ENCODE peak calls at places on chromosome 15, in nine cellular contexts. L, M, F, B, K, N, A, U and O are unnamed samples.

GRCh38 chr15:20340331-20340811 is 201.2 kb downstream of the GOLGA6L6 start:
- DNase-seq in B (peak), A (no peak), U (peak), N (no peak), M (peak), L (no peak), K (peak), F (peak), O (no peak)

GRCh38 chr15:98776607-98777281 is 128.4 kb downstream of the IGF1R start:
- DNase-seq in L (no peak), N (peak), F (peak), U (peak), B (no peak), A (peak), M (peak), K (peak), O (no peak)

GRCh38 chr15:85770014-85770721 is 24.6 kb downstream of the KLHL25 start:
- DNase-seq in U (no peak), K (no peak), B (no peak), N (no peak), F (no peak), M (no peak), L (no peak), A (no peak), O (peak)

GRCh38 chr15:85335193-85335939 is 45.0 kb upstream of the AKAP13 start:
- DNase-seq in K (no peak), M (no peak), L (no peak), U (no peak), A (peak), F (no peak), B (no peak), N (no peak), O (no peak)

GRCh38 chr15:39115379-39116057 is 465.4 kb upstream of the THBS1 start:
- DNase-seq in L (no peak), F (no peak), M (no peak), K (no peak), A (no peak), N (no peak), B (no peak), U (no peak), O (peak)

GRCh38 chr15:30943654-30944335 is 40.1 kb downstream of the FAN1 start:
- DNase-seq in M (no peak), F (no peak), K (no peak), N (no peak), U (no peak), B (no peak), L (no peak), A (no peak), O (no peak)

GRCh38 chr15:77243716-77244401 is 172.9 kb upstream of the TSPAN3 start:
- DNase-seq in F (no peak), L (no peak), N (no peak), U (no peak), M (no peak), K (no peak), B (no peak), A (no peak), O (no peak)

GRCh38 chr15:34976073-34976472 is 6.5 kb upstream of the AQR start:
- DNase-seq in L (no peak), M (no peak), U (no peak), K (no peak), F (no peak), A (no peak), N (no peak), B (no peak), O (no peak)

GRCh38 chr15:85545185-85545584 is 164.8 kb downstream of the AKAP13 start:
- DNase-seq in F (no peak), A (peak), L (no peak), U (peak), N (peak), B (no peak), K (no peak), M (no peak), O (no peak)

GRCh38 chr15:62770111-62770660 is 272.4 kb upstream of the TPM1 start:
- DNase-seq in B (no peak), F (no peak), A (no peak), U (peak), M (no peak), N (no peak), L (no peak), K (no peak), O (no peak)

GRCh38 chr15:81948751-81949150 is 97.1 kb downstream of the MEX3B start:
- DNase-seq in F (no peak), K (no peak), M (no peak), B (no peak), L (no peak), N (no peak), U (peak), A (no peak), O (no peak)

GRCh38 chr15:87609474-87609873 is 647.1 kb downstream of the NTRK3 start:
- DNase-seq in K (no peak), L (no peak), A (peak), N (no peak), M (no peak), F (no peak), U (peak), B (no peak), O (peak)

GRCh38 chr15:35545825-35546580 is at the start of gene DPH6:
- DNase-seq in F (peak), N (peak), K (peak), M (peak), L (peak), U (peak), A (peak), B (peak), O (peak)

GRCh38 chr15:92083190-92083589 is 229.7 kb downstream of the SLCO3A1 start:
- DNase-seq in L (no peak), U (no peak), K (no peak), M (no peak), F (no peak), N (no peak), A (no peak), B (no peak), O (no peak)

GRCh38 chr15:101049282-101049681 is 130.1 kb downstream of the LRRK1 start:
- DNase-seq in M (no peak), A (no peak), N (no peak), U (no peak), L (no peak), B (peak), K (no peak), F (no peak), O (no peak)

GRCh38 chr15:87976552-87976951 is 280.0 kb downstream of the NTRK3 start:
- DNase-seq in K (no peak), B (no peak), M (no peak), N (no peak), A (no peak), U (no peak), L (no peak), F (no peak), O (no peak)

GRCh38 chr15:60374628-60375081 is 23.1 kb downstream of the ANXA2 start:
- DNase-seq in A (peak), K (peak), M (no peak), F (no peak), L (peak), U (peak), N (peak), B (peak), O (peak)

GRCh38 chr15:95872366-95872771 is 458.1 kb upstream of the NR2F2 start:
- DNase-seq in A (peak), M (no peak), K (no peak), U (peak), L (no peak), B (no peak), F (no peak), N (no peak), O (peak)

GRCh38 chr15:89893027-89893426 is 767 bp downstream of the AP3S2 start:
- DNase-seq in A (peak), B (no peak), K (no peak), F (no peak), U (peak), L (no peak), M (no peak), N (no peak), O (no peak)

GRCh38 chr15:99105516-99106341 is 849 bp downstream of the SYNM start:
- DNase-seq in M (no peak), F (peak), N (no peak), U (peak), L (peak), K (peak), A (peak), B (peak), O (peak)

GRCh38 chr15:98648654-98649537 is 557 bp downstream of the IGF1R start:
- DNase-seq in K (peak), A (peak), F (peak), N (peak), U (peak), M (peak), L (no peak), B (no peak), O (no peak)

GRCh38 chr15:44489464-44489863 is 47.5 kb upstream of the EIF3J start:
- DNase-seq in U (peak), A (peak), F (no peak), M (no peak), B (no peak), N (no peak), K (no peak), L (no peak), O (peak)

GRCh38 chr15:73691398-73691797 is 7.2 kb downstream of the CD276 start:
- DNase-seq in B (peak), U (peak), M (peak), K (peak), L (no peak), N (peak), A (peak), F (peak), O (peak)

GRCh38 chr15:79050977-79051376 is 39.6 kb downstream of the RASGRF1 start:
- DNase-seq in N (no peak), M (no peak), F (no peak), A (no peak), B (no peak), L (no peak), U (no peak), K (no peak), O (no peak)

GRCh38 chr15:89818287-89818686 is 3.6 kb upstream of the ANPEP start:
- DNase-seq in M (no peak), K (no peak), L (no peak), B (no peak), U (no peak), A (no peak), F (no peak), N (no peak), O (no peak)

GRCh38 chr15:39266882-39267281 is 314.0 kb upstream of the THBS1 start:
- DNase-seq in L (no peak), N (no peak), F (no peak), A (no peak), B (no peak), K (no peak), M (no peak), U (no peak), O (no peak)

GRCh38 chr15:47587938-47588817 is 129.1 kb upstream of the SEMA6D start:
- DNase-seq in L (no peak), M (no peak), B (no peak), N (no peak), A (peak), U (no peak), K (no peak), F (no peak), O (no peak)

GRCh38 chr15:84973492-84974460 is 7.9 kb upstream of the PDE8A start:
- DNase-seq in B (no peak), L (no peak), M (no peak), N (no peak), A (peak), F (no peak), U (peak), K (no peak), O (no peak)

GRCh38 chr15:99137111-99137546 is 32.2 kb downstream of the SYNM start:
- DNase-seq in B (peak), U (no peak), N (no peak), A (no peak), K (no peak), M (no peak), L (no peak), F (no peak), O (no peak)

GRCh38 chr15:80095511-80095910 is 36.0 kb downstream of the ZFAND6 start:
- DNase-seq in M (no peak), A (no peak), F (no peak), L (no peak), K (no peak), B (no peak), N (no peak), U (no peak), O (no peak)

GRCh38 chr15:46344115-46344749 is 709.4 kb downstream of the SQOR start:
- DNase-seq in B (no peak), K (no peak), F (no peak), A (no peak), L (no peak), U (no peak), N (no peak), M (no peak), O (peak)

GRCh38 chr15:34336947-34337556 is 529 bp downstream of the SLC12A6 start:
- DNase-seq in F (no peak), A (no peak), M (no peak), K (no peak), B (no peak), U (no peak), N (no peak), L (no peak), O (no peak)

GRCh38 chr15:25250906-25251622 is 187.8 kb downstream of the UBE3A start:
- DNase-seq in U (no peak), L (no peak), N (no peak), B (peak), F (no peak), M (no peak), A (no peak), K (peak), O (no peak)

GRCh38 chr15:53384417-53384816 is 375.0 kb downstream of the WDR72 start:
- DNase-seq in A (no peak), N (no peak), K (no peak), B (peak), F (no peak), M (no peak), U (no peak), L (no peak), O (no peak)

GRCh38 chr15:83694538-83694937 is 40.6 kb downstream of the ADAMTSL3 start:
- DNase-seq in F (no peak), N (no peak), L (no peak), U (no peak), B (no peak), K (no peak), A (peak), M (no peak), O (no peak)

GRCh38 chr15:50824507-50824906 is 59.0 kb upstream of the SPPL2A start:
- DNase-seq in F (no peak), U (no peak), L (no peak), N (no peak), A (no peak), B (no peak), M (no peak), K (no peak), O (no peak)

GRCh38 chr15:56672721-56673120 is 60.6 kb downstream of the ZNF280D start:
- DNase-seq in F (no peak), L (no peak), A (peak), N (no peak), M (no peak), K (no peak), B (no peak), U (peak), O (no peak)

DNA sequence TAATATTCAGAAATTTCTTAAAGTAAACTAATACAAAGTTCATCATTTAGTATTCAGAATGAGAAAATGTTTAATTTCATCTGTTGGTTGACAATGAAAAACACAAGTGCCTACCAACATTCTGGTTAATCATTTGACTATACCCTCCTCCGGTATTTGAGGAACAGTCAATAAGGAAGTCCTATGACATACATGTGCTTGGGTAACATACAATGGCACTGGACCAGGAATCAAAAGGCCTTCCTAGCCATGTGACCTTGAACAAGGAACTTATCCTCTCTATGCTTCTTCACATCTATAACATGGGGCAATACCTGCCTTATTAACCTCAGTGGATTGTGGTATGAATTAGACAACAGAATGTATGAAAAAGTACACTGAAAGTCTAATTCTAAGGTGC is 65.8 kb downstream of the ZNF280D start:
- DNase-seq in K (no peak), N (no peak), L (no peak), F (no peak), A (no peak), U (no peak), B (no peak), M (no peak), O (no peak)
- TF ChIP-seq CTCF in K (no peak), N (no peak), L (no peak), F (no peak), A (no peak), U (no peak), B (no peak), M (no peak), O (no peak)

GRCh38 chr15:71931261-71931660 is 120.9 kb downstream of the NR2E3 start:
- DNase-seq in L (no peak), M (no peak), K (no peak), B (no peak), N (no peak), A (no peak), F (no peak), U (no peak), O (no peak)
- TF ChIP-seq CTCF in L (no peak), M (no peak), K (no peak), B (no peak), N (no peak), A (no peak), F (no peak), U (no peak), O (no peak)

GRCh38 chr15:65083262-65083701 is 6.7 kb downstream of the KBTBD13 start:
- DNase-seq in K (no peak), U (peak), L (no peak), F (no peak), N (no peak), M (no peak), A (peak), B (peak), O (no peak)
- TF ChIP-seq CTCF in K (peak), U (peak), L (no peak), F (no peak), N (peak), M (peak), A (peak), B (peak), O (peak)

GRCh38 chr15:70197318-70197944 is 99.7 kb upstream of the TLE3 start:
- DNase-seq in K (no peak), A (no peak), U (no peak), B (no peak), F (no peak), L (no peak), M (no peak), N (no peak), O (peak)
- TF ChIP-seq CTCF in K (no peak), A (no peak), U (no peak), B (no peak), F (no peak), L (no peak), M (no peak), N (no peak), O (no peak)

GRCh38 chr15:26970712-26971210 is at the start of gene GABRG3:
- DNase-seq in B (peak), F (no peak), U (no peak), A (no peak), M (no peak), N (no peak), K (no peak), L (peak), O (no peak)

GRCh38 chr15:26971303-26972018 is 480 bp downstream of the GABRG3 start:
- DNase-seq in A (no peak), U (no peak), L (no peak), N (no peak), K (no peak), B (peak), F (no peak), M (no peak), O (no peak)

GRCh38 chr15:26972636-26973035 is 1.7 kb downstream of the GABRG3 start:
- DNase-seq in A (no peak), B (no peak), F (no peak), U (no peak), L (no peak), M (no peak), K (no peak), N (no peak), O (no peak)

GRCh38 chr15:26974120-26974780 is 3.3 kb downstream of the GABRG3 start:
- DNase-seq in K (no peak), N (no peak), F (no peak), M (peak), L (peak), B (peak), A (peak), U (peak), O (no peak)
- TF ChIP-seq CTCF in K (no peak), N (no peak), F (no peak), M (peak), L (peak), B (peak), A (peak), U (peak), O (peak)